ENCODE peak calls at places on chromosomes 6 and 20, in five cellular contexts. One of them, this sample, is unnamed.

GRCh38 chr6:44247338-44248302 is 719 bp downstream of the HSP90AB1 start:
- DNase-seq in AG10803: peak
- DNase-seq in NCI-H1417: peak
- DNase-seq in WTC11: peak
- DNase-seq in lung microvascular endothelial cell: peak
- DNase-seq in this sample: peak

GRCh38 chr6:116928667-116929066 is 51.6 kb downstream of the RFX6 start:
- DNase-seq in AG10803: no peak
- DNase-seq in NCI-H1417: no peak
- DNase-seq in WTC11: no peak
- DNase-seq in lung microvascular endothelial cell: no peak
- DNase-seq in this sample: no peak

GRCh38 chr6:167932468-167933276 is 64.8 kb upstream of the KIF25 start:
- DNase-seq in AG10803: peak
- DNase-seq in NCI-H1417: no peak
- DNase-seq in WTC11: no peak
- DNase-seq in lung microvascular endothelial cell: no peak
- DNase-seq in this sample: no peak

GRCh38 chr6:15682965-15683822 is 20.4 kb upstream of the DTNBP1 start:
- DNase-seq in AG10803: no peak
- DNase-seq in NCI-H1417: no peak
- DNase-seq in WTC11: no peak
- DNase-seq in lung microvascular endothelial cell: no peak
- DNase-seq in this sample: no peak

GRCh38 chr20:49865559-49865958 is 49.8 kb downstream of the SPATA2 start:
- DNase-seq in AG10803: peak
- DNase-seq in NCI-H1417: no peak
- DNase-seq in WTC11: no peak
- DNase-seq in lung microvascular endothelial cell: no peak
- DNase-seq in this sample: no peak

GRCh38 chr6:42963855-42964605 is 3.5 kb downstream of the GNMT start:
- DNase-seq in AG10803: peak
- DNase-seq in NCI-H1417: no peak
- DNase-seq in WTC11: peak
- DNase-seq in lung microvascular endothelial cell: peak
- DNase-seq in this sample: no peak

GRCh38 chr6:91299544-91300491 is 712.9 kb upstream of the MAP3K7 start:
- DNase-seq in AG10803: no peak
- DNase-seq in NCI-H1417: peak
- DNase-seq in WTC11: peak
- DNase-seq in lung microvascular endothelial cell: no peak
- DNase-seq in this sample: no peak

GRCh38 chr20:52031574-52032303 is 159.8 kb downstream of the ZFP64 start:
- DNase-seq in AG10803: peak
- DNase-seq in NCI-H1417: no peak
- DNase-seq in WTC11: no peak
- DNase-seq in lung microvascular endothelial cell: peak
- DNase-seq in this sample: no peak

GRCh38 chr6:127864701-127865100 is 36.2 kb downstream of the THEMIS start:
- DNase-seq in AG10803: no peak
- DNase-seq in NCI-H1417: no peak
- DNase-seq in WTC11: no peak
- DNase-seq in lung microvascular endothelial cell: no peak
- DNase-seq in this sample: no peak

This sample was measured in naive B cell.